ENCODE peak calls at places on chromosomes 7 and 10, in seven cellular contexts. I is psoas muscle, C is kidney glomerular epithelial cell, Z is non-pigmented ciliary epithelial cell, H is astrocyte of the hippocampus, F is glomerular endothelial cell, V is IMR-90. S is an unnamed sample.

GRCh38 chr10:17423641-17424186 is 30.7 kb downstream of the ST8SIA6 start:
- DNase-seq in I (no peak), C (no peak), Z (no peak), H (no peak), F (no peak), V (no peak), S (no peak)

GRCh38 chr7:103660455-103661371 is 214.7 kb upstream of the SLC26A5 start:
- DNase-seq in I (no peak), C (peak), Z (peak), H (peak), F (peak), V (peak), S (no peak)

GRCh38 chr10:43814611-43815010 is 165.9 kb upstream of the ZNF32 start:
- DNase-seq in I (no peak), C (no peak), Z (no peak), H (no peak), F (no peak), V (peak), S (no peak)

GRCh38 chr10:80513106-80513505 is 24.6 kb upstream of the SH2D4B start:
- DNase-seq in I (peak), C (no peak), Z (no peak), H (no peak), F (no peak), V (no peak), S (peak)

GRCh38 chr10:109852718-109853037 is 70.6 kb downstream of the XPNPEP1 start:
- DNase-seq in I (no peak), C (no peak), Z (no peak), H (no peak), F (no peak), V (no peak), S (no peak)

GRCh38 chr10:128835361-128835760 is 631.7 kb upstream of the MGMT start:
- DNase-seq in I (no peak), C (no peak), Z (no peak), H (no peak), F (no peak), V (no peak), S (no peak)

GRCh38 chr7:131890191-131890590 is 333.8 kb upstream of the PODXL start:
- DNase-seq in I (no peak), C (no peak), Z (no peak), H (peak), F (no peak), V (no peak), S (no peak)

GRCh38 chr7:33671521-33672262 is 233.6 kb upstream of the BMPER start:
- DNase-seq in I (no peak), C (peak), Z (no peak), H (no peak), F (no peak), V (no peak), S (no peak)

GRCh38 chr7:129367700-129368388 is 66.4 kb upstream of the STRIP2 start:
- DNase-seq in I (peak), C (peak), Z (peak), H (peak), F (peak), V (peak), S (peak)

GRCh38 chr10:23968296-23968695 is 240.6 kb upstream of the KIAA1217 start:
- DNase-seq in I (no peak), C (no peak), Z (no peak), H (no peak), F (no peak), V (no peak), S (no peak)

GRCh38 chr10:113457408-113457807 is 95.4 kb upstream of the HABP2 start:
- DNase-seq in I (no peak), C (no peak), Z (no peak), H (no peak), F (no peak), V (no peak), S (no peak)

GRCh38 chr7:40175725-40176510 is 41.1 kb downstream of the SUGCT start:
- DNase-seq in I (no peak), C (peak), Z (no peak), H (peak), F (no peak), V (peak), S (no peak)

GRCh38 chr10:60816624-60817023 is 38.3 kb downstream of the CDK1 start:
- DNase-seq in I (no peak), C (peak), Z (peak), H (peak), F (peak), V (peak), S (no peak)

GRCh38 chr10:26969145-26969926 is 108.6 kb upstream of the ABI1 start:
- DNase-seq in I (no peak), C (no peak), Z (no peak), H (peak), F (no peak), V (no peak), S (no peak)

GRCh38 chr7:53604201-53604600 is 568.8 kb downstream of the POM121L12 start:
- DNase-seq in I (no peak), C (peak), Z (no peak), H (peak), F (no peak), V (no peak), S (no peak)

GRCh38 chr10:35795131-35795819 is 153.2 kb upstream of the FZD8 start:
- DNase-seq in I (no peak), C (no peak), Z (no peak), H (peak), F (peak), V (peak), S (no peak)

GRCh38 chr7:39733881-39734571 is 110.7 kb downstream of the RALA start:
- DNase-seq in I (no peak), C (peak), Z (peak), H (peak), F (no peak), V (peak), S (no peak)

GRCh38 chr10:126012485-126012884 is 116.1 kb downstream of the FANK1 start:
- DNase-seq in I (no peak), C (no peak), Z (no peak), H (peak), F (no peak), V (peak), S (no peak)

GRCh38 chr10:124522903-124523260 is 61.3 kb downstream of the LHPP start:
- DNase-seq in I (peak), C (no peak), Z (no peak), H (no peak), F (no peak), V (no peak), S (no peak)

GRCh38 chr7:38070718-38071117 is 107.3 kb upstream of the STARD3NL start:
- DNase-seq in I (no peak), C (peak), Z (no peak), H (peak), F (no peak), V (peak), S (no peak)

GRCh38 chr7:120273476-120273975 is 551 bp downstream of the KCND2 start:
- DNase-seq in I (peak), C (no peak), Z (no peak), H (peak), F (no peak), V (no peak), S (peak)

GRCh38 chr7:101116898-101117297 is 10.0 kb upstream of the SERPINE1 start:
- DNase-seq in I (peak), C (peak), Z (no peak), H (no peak), F (no peak), V (no peak), S (no peak)

GRCh38 chr10:32265756-32266155 is 81.2 kb downstream of the EPC1 start:
- DNase-seq in I (no peak), C (no peak), Z (no peak), H (no peak), F (no peak), V (no peak), S (no peak)

GRCh38 chr10:93034426-93034825 is 26.2 kb upstream of the CYP26C1 start:
- DNase-seq in I (no peak), C (no peak), Z (no peak), H (peak), F (no peak), V (no peak), S (no peak)

GRCh38 chr10:131683941-131684340 is 216.9 kb upstream of the PPP2R2D start:
- DNase-seq in I (no peak), C (no peak), Z (no peak), H (no peak), F (no peak), V (no peak), S (no peak)

GRCh38 chr7:148336411-148336810 is 254.2 kb upstream of the C7orf33 start:
- DNase-seq in I (no peak), C (no peak), Z (no peak), H (peak), F (no peak), V (no peak), S (no peak)

GRCh38 chr10:28135258-28135657 is 136.4 kb upstream of the ODAD2 start:
- DNase-seq in I (no peak), C (no peak), Z (no peak), H (no peak), F (no peak), V (peak), S (no peak)

GRCh38 chr10:73968101-73968515 is 29.8 kb upstream of the VCL start:
- DNase-seq in I (no peak), C (no peak), Z (no peak), H (peak), F (no peak), V (no peak), S (no peak)

GRCh38 chr7:138527746-138528223 is 67.7 kb downstream of the TRIM24 start:
- DNase-seq in I (no peak), C (no peak), Z (no peak), H (peak), F (no peak), V (no peak), S (no peak)

GRCh38 chr10:79904671-79905321 is 44.1 kb downstream of the SFTPD start:
- DNase-seq in I (peak), C (peak), Z (no peak), H (peak), F (peak), V (peak), S (peak)

GRCh38 chr7:93923946-93924345 is 2.4 kb downstream of the GNG11 start:
- DNase-seq in I (no peak), C (no peak), Z (no peak), H (no peak), F (no peak), V (peak), S (no peak)

GRCh38 chr7:33781796-33782195 is 123.5 kb upstream of the BMPER start:
- DNase-seq in I (no peak), C (no peak), Z (no peak), H (no peak), F (no peak), V (no peak), S (no peak)

GRCh38 chr7:32155712-32156111 is 85.5 kb upstream of the PDE1C start:
- DNase-seq in I (no peak), C (peak), Z (no peak), H (no peak), F (no peak), V (peak), S (no peak)

GRCh38 chr10:123229927-123230630 is 75.9 kb downstream of the BUB3 start:
- DNase-seq in I (no peak), C (no peak), Z (no peak), H (peak), F (no peak), V (no peak), S (no peak)

GRCh38 chr10:62903828-62904227 is 87.7 kb upstream of the EGR2 start:
- DNase-seq in I (no peak), C (no peak), Z (no peak), H (no peak), F (no peak), V (no peak), S (no peak)

GRCh38 chr10:60901561-60902235 is 42.3 kb downstream of the RHOBTB1 start:
- DNase-seq in I (peak), C (no peak), Z (no peak), H (peak), F (no peak), V (no peak), S (peak)

S was measured in dorsolateral prefrontal cortex.